ENCODE peak calls at places on chromosomes 11 and 22, in six cellular contexts. F is endothelial cell of umbilical vein; I is GM12878; L is CD8-positive, alpha-beta T cell; Q is tibial nerve; T is keratinocyte. R is an unnamed sample.
A peak's percentile ranks its signal among the peaks of the same experiment; 100 is the strongest.

GRCh38 chr11:112784323-112785073 is 176.7 kb upstream of the NCAM1 start:
- DNase-seq in F (no peak), I (no peak), L (no peak), Q (peak; percentile 43), T (no peak), R (no peak)

GRCh38 chr11:36421546-36422155 is 88.4 kb downstream of the TRAF6 start:
- DNase-seq in F (no peak), I (no peak), L (no peak), Q (no peak), T (no peak), R (no peak)

GRCh38 chr11:110366234-110366633 is 63.5 kb upstream of the FDX1 start:
- DNase-seq in F (peak; percentile 72), I (no peak), L (no peak), Q (peak; percentile 25), T (no peak), R (peak; percentile 74)

GRCh38 chr11:83979593-83979992 is 693.4 kb upstream of the CCDC90B start:
- DNase-seq in F (no peak), I (no peak), L (no peak), Q (no peak), T (no peak), R (no peak)

GRCh38 chr11:16945671-16946469 is 68.3 kb downstream of the PLEKHA7 start:
- DNase-seq in F (peak; percentile 34), I (peak; percentile 61), L (no peak), Q (peak; percentile 21), T (peak; percentile 30), R (peak; percentile 73)

GRCh38 chr22:45171830-45172229 is 8.1 kb downstream of the NUP50 start:
- DNase-seq in F (no peak), I (no peak), L (no peak), Q (no peak), T (no peak), R (no peak)

GRCh38 chr11:47348859-47349258 is 3.6 kb downstream of the MYBPC3 start:
- DNase-seq in F (no peak), I (no peak), L (no peak), Q (no peak), T (no peak), R (no peak)

GRCh38 chr11:111303476-111303875 is 5.1 kb downstream of the POU2AF3 start:
- DNase-seq in F (no peak), I (no peak), L (no peak), Q (no peak), T (no peak), R (peak; percentile 77)

GRCh38 chr22:38246692-38247091 is 26.1 kb downstream of the TMEM184B start:
- DNase-seq in F (no peak), I (no peak), L (no peak), Q (peak; percentile 53), T (no peak), R (no peak)

GRCh38 chr22:47289316-47289985 is 527.0 kb downstream of the TBC1D22A start:
- DNase-seq in F (no peak), I (no peak), L (no peak), Q (no peak), T (no peak), R (no peak)

GRCh38 chr11:115607621-115608191 is 103.5 kb upstream of the CADM1 start:
- DNase-seq in F (no peak), I (no peak), L (no peak), Q (no peak), T (no peak), R (no peak)
- H3K27ac ChIP-seq in F (no peak overlapping the region), I (no peak overlapping the region), L (no peak overlapping the region), Q (no peak overlapping the region), T (no peak overlapping the region), R (no peak overlapping the region)

DNA sequence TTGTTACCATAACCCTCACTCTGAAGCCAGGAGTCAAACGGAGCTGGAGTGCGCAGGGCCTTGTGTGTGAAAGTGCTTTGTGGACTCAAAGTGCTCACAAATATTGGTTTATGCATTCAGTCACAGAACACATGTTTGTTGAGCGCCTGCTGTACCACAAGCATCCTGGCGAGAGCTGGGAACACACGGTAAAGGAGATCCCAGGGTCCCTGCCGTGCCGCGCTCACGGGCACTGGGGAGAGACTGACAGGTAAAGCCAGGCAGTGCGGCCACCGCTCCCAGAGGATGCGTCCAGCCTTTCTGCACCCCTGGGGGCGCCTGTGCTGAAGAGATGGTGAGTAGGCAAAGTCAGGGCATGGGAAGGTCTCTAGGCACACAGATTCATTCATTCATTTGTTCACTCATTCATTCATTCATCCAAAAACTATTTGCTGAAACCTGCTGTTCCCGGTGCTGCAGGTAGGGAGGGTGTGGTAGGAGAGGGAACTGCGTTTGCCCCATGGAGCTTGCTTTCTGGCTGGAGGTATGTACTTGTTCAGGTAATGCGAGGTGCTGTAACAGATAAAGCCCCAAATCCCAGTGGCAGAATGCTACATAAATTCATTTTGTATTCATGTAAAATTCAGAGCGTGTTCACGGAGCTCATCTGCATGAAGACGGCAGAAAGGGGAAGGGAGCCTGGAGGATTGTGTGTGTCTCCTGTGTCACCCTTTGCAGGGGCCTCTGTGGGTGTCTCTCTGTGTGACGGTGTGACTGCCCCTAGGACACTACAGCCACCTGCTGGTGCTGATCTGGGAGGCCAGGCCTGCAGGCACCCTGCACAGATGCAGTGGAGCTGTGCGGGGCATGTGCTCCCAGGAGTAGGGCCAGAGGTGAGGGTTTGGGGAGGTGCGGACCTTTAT is 167.0 kb upstream of the B3GAT1 start:
- DNase-seq in F (no peak), I (no peak), L (no peak), Q (no peak), T (no peak), R (no peak)
- TF ChIP-seq CTCF in F (no peak), I (peak; percentile 10), L (no peak), Q (no peak), T (no peak), R (no peak)

DNA sequence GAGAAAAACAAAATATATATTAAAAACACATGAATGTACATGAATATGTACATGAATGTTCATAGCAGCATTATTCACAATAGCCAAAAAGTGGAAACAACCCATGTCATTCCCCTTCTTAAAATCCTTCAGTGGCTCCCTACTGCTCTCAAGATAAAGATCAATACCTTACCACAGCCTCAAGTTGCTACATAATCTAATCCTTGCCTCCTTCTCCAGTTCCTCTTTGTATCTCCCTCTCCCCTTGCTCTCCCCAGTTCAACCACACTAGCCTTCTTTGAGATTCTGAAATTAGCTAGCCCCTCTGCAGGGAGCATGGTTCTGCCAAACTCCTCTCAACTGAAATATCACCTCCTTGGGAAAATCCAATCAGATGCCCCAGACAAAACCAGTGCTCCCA is 28.1 kb downstream of the MTMR2 start:
- DNase-seq in F (no peak), I (no peak), L (no peak), Q (no peak), T (no peak), R (no peak)
- H3K36me3 ChIP-seq in F (no peaks in the 10 kb centered on the region), I (no peaks in the 10 kb centered on the region), L (no peaks in the 10 kb centered on the region), Q (no peaks in the 10 kb centered on the region), T (no peaks in the 10 kb centered on the region), R (no peaks in the 10 kb centered on the region)

GRCh38 chr11:63670738-63671321 is 346 bp downstream of the ATL3 start:
- DNase-seq in F (no peak), I (no peak), L (no peak), Q (peak; percentile 55), T (no peak), R (peak; percentile 72)

GRCh38 chr11:63673579-63673978 is 2.4 kb upstream of the ATL3 start:
- DNase-seq in F (no peak), I (no peak), L (no peak), Q (no peak), T (no peak), R (no peak)

GRCh38 chr11:63671322-63672155 is at the start of gene ATL3:
- DNase-seq in F (peak; percentile 97), I (peak; percentile 85), L (peak; percentile 87), Q (peak; percentile 99), T (peak; percentile 70), R (peak; percentile 99)

GRCh38 chr11:63672156-63672463 is 934 bp upstream of the ATL3 start:
- DNase-seq in F (no peak), I (no peak), L (no peak), Q (no peak), T (no peak), R (no peak)

DNA sequence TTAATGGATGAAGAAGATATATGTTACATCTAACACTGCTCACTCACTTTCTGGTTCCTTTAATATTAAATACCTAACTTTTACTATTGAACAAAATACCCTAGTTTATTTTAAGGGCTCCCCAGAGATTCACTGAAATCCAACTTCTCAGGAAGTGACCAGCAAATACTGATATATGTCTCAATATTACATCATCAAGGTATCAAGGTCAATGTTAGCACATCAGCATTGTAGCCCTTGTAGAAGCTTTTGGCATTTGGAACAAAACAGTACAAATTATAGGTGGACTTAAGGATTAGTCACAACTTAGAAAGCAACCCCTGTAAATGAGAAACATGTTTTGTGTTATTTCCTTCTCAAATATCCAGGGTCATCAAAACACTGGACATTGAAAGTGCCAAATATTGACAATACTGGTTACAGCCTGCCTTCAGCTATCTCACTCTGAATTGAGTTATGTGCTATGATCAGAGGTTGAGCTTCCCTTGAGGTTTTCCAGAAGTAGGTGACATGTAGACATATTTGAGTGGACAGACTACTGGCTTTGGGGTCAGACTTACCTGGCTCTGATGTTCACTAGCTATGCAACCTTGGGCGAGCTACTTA is 1.9 kb upstream of the ATL3 start:
- DNase-seq in F (no peak), I (no peak), L (no peak), Q (no peak), T (no peak), R (no peak)
- H3K27ac ChIP-seq in F (no peak overlapping the region), I (no peak overlapping the region), L (no peak overlapping the region), Q (no peak overlapping the region), T (no peak overlapping the region), R (no peak overlapping the region)

GRCh38 chr11:62494246-62494645 is 52.4 kb downstream of the AHNAK start:
- DNase-seq in F (no peak), I (no peak), L (no peak), Q (no peak), T (no peak), R (no peak)

GRCh38 chr11:62498492-62499286 is 47.9 kb downstream of the AHNAK start:
- DNase-seq in F (no peak), I (no peak), L (no peak), Q (no peak), T (no peak), R (no peak)

GRCh38 chr11:62496676-62497075 is 49.9 kb downstream of the AHNAK start:
- DNase-seq in F (no peak), I (no peak), L (no peak), Q (no peak), T (no peak), R (no peak)

GRCh38 chr11:62500066-62501035 is 46.3 kb downstream of the AHNAK start:
- DNase-seq in F (no peak), I (no peak), L (no peak), Q (no peak), T (peak; percentile 89), R (no peak)

DNA sequence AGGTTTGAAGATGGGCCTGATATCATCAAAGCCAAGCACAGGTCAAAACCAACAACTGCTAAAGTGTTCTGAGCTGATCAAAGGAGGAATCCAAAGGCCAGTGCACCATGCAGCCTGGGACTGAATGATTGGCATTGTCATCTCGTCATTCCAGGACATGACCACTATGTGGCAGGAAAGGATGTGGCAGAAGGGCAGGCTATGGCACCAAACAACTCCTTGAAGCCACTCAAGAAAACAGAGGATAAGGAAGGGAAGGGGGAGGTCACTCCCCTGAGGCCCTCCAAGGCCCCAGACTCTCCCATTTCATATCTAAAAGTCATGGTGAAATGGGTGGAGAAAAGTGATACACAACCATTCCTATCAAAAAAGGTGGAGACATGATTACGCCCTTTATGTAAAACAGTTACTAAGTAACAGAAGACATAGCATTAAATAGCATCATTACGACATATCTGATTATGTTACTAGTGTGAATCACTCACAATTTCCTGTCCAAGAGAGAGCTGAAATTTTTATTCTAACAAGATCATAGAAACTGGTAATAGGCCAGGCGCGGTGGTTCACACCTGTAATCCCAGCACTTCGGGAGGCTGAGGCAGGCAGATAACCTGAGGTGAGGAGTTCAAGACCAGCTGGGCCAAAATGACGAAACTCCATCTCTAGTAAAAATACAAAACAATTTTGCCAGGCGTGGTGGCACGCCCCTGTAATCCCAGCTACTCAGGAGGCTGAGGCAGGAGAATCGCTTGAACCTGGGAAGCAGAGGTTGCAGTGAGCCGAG is 49.3 kb downstream of the AHNAK start:
- DNase-seq in F (peak; percentile 68), I (peak; percentile 13), L (no peak), Q (no peak), T (peak; percentile 63), R (peak; percentile 28)
- TF ChIP-seq CTCF in F (peak; percentile 33), I (peak; percentile 53), L (no peak), Q (peak; percentile 27), T (peak; percentile 52), R (no peak)

R was measured in stomach.